ENCODE peak calls at places on chromosome 16, in six cellular contexts. G is SK-N-MC, O is mammary epithelial cell, H is IMR-90, A is HCT116, U is neural progenitor cell. X is an unnamed sample.

GRCh38 chr16:15396948-15397594 is 1.5 kb downstream of the MPV17L start:
- DNase-seq in G (no peak), O (no peak), H (no peak), A (no peak), U (no peak), X (no peak)

GRCh38 chr16:8959921-8960787 is 3.6 kb downstream of the USP7 start:
- DNase-seq in G (no peak), O (no peak), H (peak; percentile 37), A (no peak), U (peak; percentile 50), X (no peak)

GRCh38 chr16:68236804-68237242 is 896 bp upstream of the ESRP2 start:
- DNase-seq in G (no peak), O (no peak), H (no peak), A (no peak), U (peak; percentile 58), X (no peak)

GRCh38 chr16:17273142-17273561 is 197.6 kb downstream of the XYLT1 start:
- DNase-seq in G (no peak), O (peak; percentile 78), H (peak; percentile 94), A (peak; percentile 69), U (no peak), X (no peak)

GRCh38 chr16:47059991-47060390 is 83.8 kb downstream of the NETO2 start:
- DNase-seq in G (no peak), O (no peak), H (no peak), A (no peak), U (no peak), X (no peak)

GRCh38 chr16:88733630-88734360 is 27.5 kb downstream of the CTU2 start:
- DNase-seq in G (no peak), O (no peak), H (no peak), A (no peak), U (no peak), X (no peak)

GRCh38 chr16:28063611-28064061 is at the start of gene GSG1L:
- DNase-seq in G (no peak), O (no peak), H (no peak), A (no peak), U (peak; percentile 67), X (no peak)

GRCh38 chr16:78628526-78628925 is 529.1 kb downstream of the WWOX start:
- DNase-seq in G (no peak), O (no peak), H (no peak), A (no peak), U (no peak), X (no peak)

GRCh38 chr16:66728117-66728787 is 23.2 kb downstream of the DYNC1LI2 start:
- DNase-seq in G (no peak), O (peak; percentile 26), H (peak; percentile 67), A (peak; percentile 28), U (peak; percentile 65), X (no peak)

GRCh38 chr16:80938035-80938927 is 68.4 kb downstream of the CMC2 start:
- DNase-seq in G (no peak), O (peak; percentile 35), H (peak; percentile 94), A (peak; percentile 51), U (peak; percentile 94), X (no peak)

GRCh38 chr16:46638947-46639925 is 18.1 kb upstream of the SHCBP1 start:
- DNase-seq in G (no peak), O (peak; percentile 55), H (peak; percentile 73), A (no peak), U (no peak), X (no peak)

GRCh38 chr16:25051446-25052160 is 36.4 kb upstream of the ARHGAP17 start:
- DNase-seq in G (no peak), O (peak; percentile 68), H (peak; percentile 84), A (no peak), U (no peak), X (no peak)
- H3K9ac ChIP-seq in G (no peak overlapping the region), O (no peak overlapping the region), H (no peak overlapping the region), A (no peak overlapping the region), U (no peak overlapping the region), X (no peak overlapping the region)

GRCh38 chr16:3223913-3224515 is 10.9 kb downstream of the ZNF200 start:
- DNase-seq in G (no peak), O (no peak), H (no peak), A (no peak), U (no peak), X (no peak)
- H3K9me3 ChIP-seq in G (peaks cover 46% of the 10 kb centered on the region), O (peaks cover 40% of the 10 kb centered on the region), H (peaks cover 60% of the 10 kb centered on the region), A (peaks cover 34% of the 10 kb centered on the region), U (peaks cover 36% of the 10 kb centered on the region), X (peaks cover 83% of the 10 kb centered on the region)

DNA sequence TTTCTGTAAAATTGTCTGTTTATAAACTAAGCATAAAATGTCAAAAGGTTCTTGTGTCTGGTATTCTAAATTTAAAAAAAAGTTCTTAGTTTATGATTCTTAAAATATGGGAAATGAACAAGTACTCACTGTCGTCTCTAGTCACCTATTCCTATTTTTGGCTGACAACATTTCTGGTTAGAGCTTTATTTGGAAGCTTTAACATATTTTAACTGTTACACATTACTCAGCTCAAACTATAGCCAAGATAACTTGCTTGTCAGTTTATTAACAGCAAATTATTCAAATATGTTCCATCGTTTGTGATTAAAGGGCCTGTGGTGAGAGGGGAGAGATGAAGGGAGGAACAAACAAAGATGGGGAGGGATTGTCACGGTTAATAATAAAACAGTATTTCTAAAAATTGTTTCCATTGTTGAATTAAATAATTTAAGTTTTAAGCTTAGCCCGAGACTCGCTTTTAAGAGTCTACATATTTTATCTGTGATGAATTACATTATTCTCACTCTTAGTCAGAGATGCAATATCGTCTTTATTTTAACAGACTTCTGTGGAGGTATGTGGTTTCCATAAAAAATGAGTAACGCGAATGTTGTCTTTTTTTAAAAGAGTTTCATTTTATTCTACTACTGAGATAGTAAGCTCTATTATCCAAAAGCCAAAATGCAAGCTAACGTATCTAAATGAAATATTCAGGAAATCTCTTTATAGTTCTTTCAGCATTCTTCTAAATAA is 321.9 kb upstream of the PMFBP1 start:
- DNase-seq in G (no peak), O (no peak), H (peak; percentile 65), A (no peak), U (no peak), X (no peak)
- H3K4me3 ChIP-seq in G (no peak overlapping the region), O (no peak overlapping the region), H (no peak overlapping the region), A (no peak overlapping the region), U (no peak overlapping the region), X (no peak overlapping the region)

GRCh38 chr16:85491798-85492616 is 121.1 kb upstream of the GSE1 start:
- DNase-seq in G (no peak), O (no peak), H (no peak), A (peak; percentile 41), U (no peak), X (peak; percentile 36)

GRCh38 chr16:85494315-85494714 is 118.8 kb upstream of the GSE1 start:
- DNase-seq in G (no peak), O (no peak), H (no peak), A (no peak), U (no peak), X (no peak)

GRCh38 chr16:85490407-85490806 is 122.7 kb upstream of the GSE1 start:
- DNase-seq in G (no peak), O (no peak), H (no peak), A (no peak), U (no peak), X (no peak)

GRCh38 chr16:85490971-85491771 is 122.0 kb upstream of the GSE1 start:
- DNase-seq in G (no peak), O (no peak), H (no peak), A (peak; percentile 31), U (peak; percentile 65), X (no peak)

DNA sequence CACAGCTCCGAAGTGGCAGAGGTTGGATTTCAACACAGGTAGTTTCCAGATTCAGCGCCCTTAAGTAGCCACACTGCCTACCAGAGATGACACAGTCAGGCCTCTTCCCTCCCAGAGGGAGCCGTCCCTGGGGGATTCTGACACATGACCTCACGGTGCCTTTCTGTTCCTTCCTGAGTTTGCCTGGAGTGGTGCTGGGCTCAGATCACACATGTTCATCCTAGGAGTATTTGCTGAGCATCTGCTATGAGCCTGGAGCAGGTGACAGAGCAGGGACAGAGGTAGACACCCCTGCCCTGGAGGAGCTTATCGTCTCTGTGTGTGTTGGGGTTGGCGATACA is 120.5 kb upstream of the GSE1 start:
- DNase-seq in G (no peak), O (no peak), H (no peak), A (no peak), U (no peak), X (no peak)
- H3K9ac ChIP-seq in G (no peak overlapping the region), O (no peak overlapping the region), H (no peak overlapping the region), A (peak overlapping the region; percentile 36), U (no peak overlapping the region), X (no peak overlapping the region)

GRCh38 chr16:35752773-35753558 is 2293.6 kb downstream of the TP53TG3F start:
- DNase-seq in G (no peak), O (no peak), H (no peak), A (no peak), U (no peak), X (no peak)
- H3K9me3 ChIP-seq in G (no peaks in the 10 kb centered on the region), O (peaks cover 37% of the 10 kb centered on the region), H (peaks cover 55% of the 10 kb centered on the region), A (no peaks in the 10 kb centered on the region), U (peaks cover 8% of the 10 kb centered on the region), X (no peaks in the 10 kb centered on the region)

GRCh38 chr16:87363771-87364476 is 19.7 kb downstream of the FBXO31 start:
- DNase-seq in G (no peak), O (no peak), H (peak; percentile 55), A (no peak), U (no peak), X (no peak)
- H3K4me3 ChIP-seq in G (no peak overlapping the region), O (no peak overlapping the region), H (no peak overlapping the region), A (no peak overlapping the region), U (no peak overlapping the region), X (no peak overlapping the region)

DNA sequence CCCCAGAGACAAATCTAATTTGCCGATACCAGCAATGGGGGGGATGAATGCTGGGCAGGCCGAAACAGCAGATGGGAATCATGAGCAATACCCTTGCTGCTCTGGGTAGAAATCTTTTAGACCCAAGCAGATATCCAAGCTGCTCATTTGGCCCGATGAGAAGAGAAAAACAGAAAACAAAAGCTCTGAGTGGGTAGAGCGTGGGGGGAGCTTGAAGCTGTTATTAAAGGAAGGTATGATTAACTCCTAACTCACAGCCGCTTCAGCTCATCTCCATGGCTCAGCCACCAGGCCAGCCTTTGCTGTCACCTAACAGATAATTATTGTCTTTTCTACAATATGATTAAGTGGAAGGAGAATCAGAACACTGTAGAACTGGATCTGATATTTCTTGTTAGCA is 58.3 kb downstream of the VPS35L start:
- DNase-seq in G (no peak), O (no peak), H (no peak), A (no peak), U (no peak), X (no peak)
- H3K9ac ChIP-seq in G (no peak overlapping the region), O (no peak overlapping the region), H (no peak overlapping the region), A (no peak overlapping the region), U (no peak overlapping the region), X (no peak overlapping the region)